ENCODE peak calls at places on chromosome 7, in seven cellular contexts. N is GM12878, J is A549, O is esophagus squamous epithelium, M is Peyer's patch, I is heart left ventricle, L is body of pancreas. X is an unnamed sample.

GRCh38 chr7:94289071-94289470 is 105.6 kb upstream of the COL1A2 start:
- DNase-seq in N (no peak), L (peak), J (peak), I (peak), M (peak), O (no peak), X (peak)

GRCh38 chr7:111003883-111004282 is 87.0 kb upstream of the LRRN3 start:
- DNase-seq in M (no peak), O (no peak), N (no peak), I (no peak), J (no peak), L (no peak), X (no peak)

GRCh38 chr7:17010637-17011300 is 129.0 kb upstream of the AGR3 start:
- DNase-seq in I (no peak), N (no peak), J (no peak), L (no peak), O (no peak), M (no peak), X (no peak)

GRCh38 chr7:6012355-6013104 is 3.5 kb downstream of the AIMP2 start:
- DNase-seq in J (no peak), M (peak), L (no peak), I (no peak), N (no peak), O (no peak), X (no peak)

GRCh38 chr7:158047386-158048059 is 540.1 kb downstream of the PTPRN2 start:
- DNase-seq in M (peak), O (no peak), J (no peak), I (no peak), N (no peak), L (no peak), X (no peak)

GRCh38 chr7:148288592-148289151 is 301.9 kb upstream of the C7orf33 start:
- DNase-seq in L (no peak), N (no peak), O (no peak), M (no peak), J (no peak), I (no peak), X (no peak)

GRCh38 chr7:91355680-91356435 is 91.6 kb downstream of the FZD1 start:
- DNase-seq in N (no peak), M (no peak), L (no peak), O (no peak), J (no peak), I (no peak), X (no peak)

GRCh38 chr7:101126651-101127459 is at the start of gene SERPINE1:
- DNase-seq in I (peak), N (peak), L (peak), O (peak), M (peak), J (peak), X (peak)

GRCh38 chr7:134044682-134045081 is 82.5 kb upstream of the LRGUK start:
- DNase-seq in J (no peak), O (no peak), M (no peak), I (no peak), L (no peak), N (no peak), X (no peak)

GRCh38 chr7:147547252-147547897 is 1043.2 kb upstream of the C7orf33 start:
- DNase-seq in N (no peak), I (no peak), J (no peak), M (no peak), O (no peak), L (peak), X (peak)

GRCh38 chr7:91064938-91065337 is 199.3 kb upstream of the FZD1 start:
- DNase-seq in J (no peak), O (no peak), I (no peak), N (no peak), L (no peak), M (no peak), X (no peak)

GRCh38 chr7:139118803-139119485 is 9.4 kb upstream of the ZC3HAV1 start:
- DNase-seq in J (no peak), M (peak), I (no peak), O (no peak), N (peak), L (no peak), X (no peak)

GRCh38 chr7:47777531-47778152 is 170.6 kb downstream of the PKD1L1 start:
- DNase-seq in I (no peak), N (no peak), L (no peak), J (no peak), M (no peak), O (no peak), X (no peak)

GRCh38 chr7:46239856-46240255 is 318.8 kb upstream of the IGFBP3 start:
- DNase-seq in N (no peak), O (no peak), M (no peak), I (no peak), L (no peak), J (no peak), X (no peak)

GRCh38 chr7:1679966-1680730 is 10.1 kb downstream of the ELFN1 start:
- DNase-seq in N (no peak), L (no peak), M (peak), I (no peak), O (no peak), J (no peak), X (peak)

GRCh38 chr7:88628363-88629085 is 131.0 kb upstream of the ZNF804B start:
- DNase-seq in N (peak), O (no peak), I (no peak), J (no peak), M (no peak), L (no peak), X (no peak)

GRCh38 chr7:122546496-122546895 is 152.4 kb downstream of the RNF133 start:
- DNase-seq in O (no peak), J (no peak), I (no peak), M (no peak), N (no peak), L (no peak), X (no peak)

GRCh38 chr7:147079083-147079482 is 962.5 kb downstream of the CNTNAP2 start:
- DNase-seq in I (no peak), L (no peak), M (no peak), J (no peak), N (no peak), O (no peak), X (no peak)

GRCh38 chr7:11743016-11743415 is 89.0 kb downstream of the THSD7A start:
- DNase-seq in N (no peak), L (no peak), I (no peak), M (no peak), J (no peak), O (no peak), X (no peak)

DNA sequence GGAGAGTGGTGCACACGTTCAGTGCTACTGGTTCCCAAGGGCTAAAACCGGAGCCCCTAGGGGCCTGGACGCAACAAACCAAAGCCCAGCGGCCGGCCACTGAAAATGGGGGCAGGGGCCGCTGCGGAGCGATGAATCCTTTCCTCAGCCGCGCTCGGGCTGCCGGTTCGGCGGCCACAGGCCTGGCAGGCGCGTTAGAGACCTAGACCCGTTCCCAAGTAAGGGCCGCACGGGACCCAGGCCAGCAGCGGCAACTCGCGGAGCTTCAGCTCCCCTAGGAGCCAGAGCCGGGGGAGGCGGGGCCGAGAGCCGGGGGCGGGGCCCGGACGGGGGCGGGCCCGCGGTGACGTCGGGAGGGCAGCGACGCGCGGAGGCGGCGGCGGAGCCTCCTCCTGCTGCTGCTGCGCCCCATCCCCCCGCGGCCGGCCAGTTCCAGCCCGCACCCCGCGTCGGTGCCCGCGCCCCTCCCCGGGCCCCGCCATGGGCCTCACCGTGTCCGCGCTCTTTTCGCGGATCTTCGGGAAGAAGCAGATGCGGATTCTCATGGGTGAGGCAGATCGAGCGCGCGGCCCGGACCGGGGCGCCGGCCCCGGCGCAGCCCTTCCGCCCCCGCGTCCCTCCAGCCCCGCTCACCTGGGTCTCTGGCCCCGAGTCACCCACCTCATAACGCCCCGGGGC is at the start of gene ARF5:
- DNase-seq in N (no peak), I (peak), O (peak), M (peak), L (peak), J (peak), X (peak)
- TF ChIP-seq POLR2A in N (peak), I (peak), O (peak), M (peak), L (peak), J (peak), X (no peak)

GRCh38 chr7:27663989-27664331 is 1.3 kb upstream of the HIBADH start:
- DNase-seq in M (no peak), O (no peak), J (no peak), L (no peak), N (no peak), I (no peak), X (no peak)
- H3K4me3 ChIP-seq in M (no peak), O (no peak), J (no peak), L (no peak), N (no peak), I (no peak), X (no peak)

DNA sequence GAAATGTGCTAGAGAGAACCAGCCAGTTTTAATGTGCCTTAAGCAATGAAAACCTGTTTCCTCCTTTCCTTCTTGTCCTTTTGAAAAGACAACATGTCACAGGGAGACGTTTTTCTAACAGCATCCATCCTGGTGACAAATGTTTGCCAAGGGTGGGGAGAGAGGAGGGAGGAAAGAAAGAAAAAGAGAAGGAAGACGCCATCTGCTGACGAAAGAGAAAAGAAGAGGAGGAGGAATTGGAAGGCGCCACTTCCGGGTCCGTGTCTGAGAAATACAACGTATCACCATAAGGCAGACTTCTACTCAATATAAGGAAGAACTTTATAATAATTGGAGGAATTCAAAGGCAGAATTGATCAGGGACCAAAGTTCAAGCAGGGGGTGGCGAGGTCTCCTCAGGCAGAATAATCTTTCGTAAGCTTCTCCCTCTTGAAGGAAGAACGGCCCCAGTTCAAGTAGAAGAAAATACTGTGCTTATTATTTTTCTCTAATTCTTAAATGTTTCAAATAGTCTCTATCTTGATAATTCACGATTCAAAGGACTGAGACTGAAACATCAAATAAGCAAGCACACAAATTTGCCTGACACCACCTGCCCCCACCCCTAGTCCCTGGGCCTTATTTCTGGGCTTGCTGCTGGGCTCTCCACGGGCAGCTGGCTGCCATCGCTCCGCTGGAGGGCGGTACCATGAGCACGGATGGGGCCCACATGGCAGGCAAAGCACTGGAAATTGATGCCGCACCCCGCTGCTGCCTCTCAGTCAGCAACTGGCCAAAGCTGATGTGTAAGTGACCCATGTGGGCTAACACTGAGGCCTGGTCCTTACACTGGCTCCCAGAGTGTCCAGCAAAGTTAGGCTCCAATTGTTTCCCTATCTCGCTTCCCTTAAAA is 273.7 kb upstream of the KLF14 start:
- DNase-seq in L (peak), I (peak), N (peak), M (peak), J (peak), O (no peak), X (peak)
- TF ChIP-seq POLR2A in L (no peak), I (no peak), N (peak), M (no peak), J (no peak), O (no peak), X (no peak)

GRCh38 chr7:43764807-43765491 is 6.5 kb downstream of the BLVRA start:
- DNase-seq in N (no peak), I (no peak), M (no peak), J (peak), O (no peak), L (no peak), X (no peak)
- H3K4me3 ChIP-seq in N (peak), I (no peak), M (no peak), J (peak), O (no peak), L (no peak), X (no peak)

DNA sequence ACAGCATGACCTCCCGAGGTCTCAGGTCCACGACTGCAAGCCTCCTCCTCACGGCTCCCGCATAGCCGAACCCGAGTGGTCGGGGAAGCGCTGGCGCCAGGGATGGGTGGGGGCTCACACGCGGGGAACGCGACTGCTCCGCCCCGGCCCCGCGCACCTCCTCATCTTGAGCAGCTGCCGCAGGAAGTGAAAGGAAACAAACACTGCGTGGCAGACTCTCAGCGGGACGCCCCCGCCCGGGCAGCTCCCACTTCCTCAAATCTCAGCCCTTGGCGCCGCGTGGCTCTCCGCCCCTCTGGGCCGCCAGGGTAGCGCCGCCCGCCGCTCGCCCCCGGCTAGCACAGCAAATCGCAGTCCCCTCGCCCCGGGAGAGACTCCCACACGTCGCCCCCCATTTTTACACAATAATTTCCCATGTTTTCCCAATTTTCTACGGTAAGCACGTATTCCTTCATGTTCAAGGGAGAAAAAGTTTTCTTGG is at the start of gene TMEM243:
- DNase-seq in N (peak), O (peak), L (peak), I (peak), J (peak), M (peak), X (peak)
- TF ChIP-seq POLR2A in N (peak), O (peak), L (peak), I (peak), J (peak), M (no peak), X (no peak)

DNA sequence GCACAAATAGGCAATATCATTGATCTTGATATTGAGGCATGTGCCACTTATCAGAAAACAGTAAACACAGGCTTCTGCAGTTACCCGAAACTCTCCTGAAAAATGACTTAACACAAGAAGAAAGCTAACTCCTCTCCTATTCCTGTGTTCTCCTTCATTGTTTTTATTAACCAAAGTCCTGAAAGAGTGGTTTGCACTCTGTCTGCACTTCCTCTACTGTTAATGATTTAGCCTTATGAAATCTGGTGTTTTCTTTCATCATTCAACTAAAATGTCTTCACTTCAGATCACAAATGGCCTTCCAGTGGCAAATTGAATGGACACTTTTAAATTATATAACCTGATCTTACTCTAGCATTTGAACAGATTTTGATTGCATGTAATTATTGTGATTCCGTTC is 630.6 kb upstream of the PHF14 start:
- DNase-seq in L (no peak), O (no peak), J (no peak), M (no peak), I (no peak), N (no peak), X (no peak)
- H3K4me3 ChIP-seq in L (no peak), O (no peak), J (no peak), M (no peak), I (no peak), N (no peak), X (no peak)

GRCh38 chr7:150946826-150947750 is 31.0 kb downstream of the KCNH2 start:
- DNase-seq in M (peak), J (no peak), L (no peak), N (no peak), O (no peak), I (peak), X (peak)

GRCh38 chr7:150947761-150948680 is 30.1 kb downstream of the KCNH2 start:
- DNase-seq in L (peak), J (no peak), I (peak), O (no peak), N (no peak), M (peak), X (peak)

GRCh38 chr7:150949564-150949963 is 28.6 kb downstream of the KCNH2 start:
- DNase-seq in J (no peak), I (peak), O (no peak), N (no peak), L (no peak), M (peak), X (peak)

GRCh38 chr7:150949971-150950491 is 28.1 kb downstream of the KCNH2 start:
- DNase-seq in N (no peak), L (peak), I (peak), J (no peak), O (no peak), M (peak), X (peak)

DNA sequence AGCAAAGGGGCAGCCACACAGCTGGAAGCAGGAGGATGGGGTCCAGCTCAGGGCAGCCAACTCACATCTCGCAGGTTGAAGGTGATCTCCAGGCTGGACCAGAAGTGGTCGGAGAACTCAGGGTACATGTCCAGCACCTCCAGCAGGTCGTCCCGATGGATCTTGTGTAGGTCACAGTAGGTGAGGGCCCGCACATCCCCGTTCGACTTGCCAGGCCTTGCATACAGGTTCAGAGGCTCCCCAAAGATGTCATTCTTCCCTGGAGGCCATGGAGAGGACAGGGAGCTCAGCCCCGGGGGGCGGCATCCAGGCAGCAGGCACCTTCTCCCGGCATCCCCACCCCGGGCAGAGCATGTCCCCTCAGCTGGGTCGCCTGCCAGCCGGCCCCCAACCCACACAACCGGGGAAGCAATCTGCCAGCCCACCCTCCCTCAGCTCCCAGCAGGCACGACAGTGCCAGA is 29.3 kb downstream of the KCNH2 start:
- DNase-seq in O (no peak), J (no peak), N (no peak), L (peak), I (peak), M (peak), X (peak)
- TF ChIP-seq POLR2A in O (no peak), J (no peak), N (no peak), L (no peak), I (no peak), M (no peak), X (no peak)

GRCh38 chr7:55022618-55022985 is 3.8 kb downstream of the EGFR start:
- DNase-seq in J (no peak), O (no peak), I (no peak), M (no peak), L (no peak), N (no peak), X (no peak)
- H3K4me3 ChIP-seq in J (peak), O (peak), I (no peak), M (no peak), L (no peak), N (no peak), X (no peak)